ENCODE peak calls at places on chromosomes 13 and 19, in five cellular contexts. I is K562, A is IMR-90, E is GM12878, B is HepG2. C is an unnamed sample.

GRCh38 chr19:18541258-18541991 is 1.9 kb downstream of the FKBP8 start:
- DNase-seq in I (peak), A (no peak), E (no peak), B (no peak), C (no peak)

GRCh38 chr19:45508931-45509691 is 1.8 kb downstream of the VASP start:
- DNase-seq in I (peak), A (peak), E (peak), B (peak), C (peak)

GRCh38 chr13:41655997-41656396 is 198.6 kb downstream of the RGCC start:
- DNase-seq in I (no peak), A (no peak), E (no peak), B (no peak), C (no peak)

GRCh38 chr13:50650936-50651638 is 192.4 kb downstream of the DLEU7 start:
- DNase-seq in I (no peak), A (peak), E (no peak), B (no peak), C (no peak)

GRCh38 chr13:100269837-100270236 is 180.9 kb downstream of the PCCA start:
- DNase-seq in I (no peak), A (peak), E (no peak), B (no peak), C (no peak)

GRCh38 chr19:29329460-29330134 is 116.6 kb upstream of the UQCRFS1 start:
- DNase-seq in I (peak), A (no peak), E (no peak), B (peak), C (no peak)

GRCh38 chr13:39385621-39386231 is 217.3 kb downstream of the LHFPL6 start:
- DNase-seq in I (no peak), A (peak), E (no peak), B (no peak), C (no peak)

GRCh38 chr19:47434088-47434487 is 14.8 kb upstream of the MEIS3 start:
- DNase-seq in I (no peak), A (no peak), E (no peak), B (no peak), C (no peak)

GRCh38 chr19:6536138-6536671 is 5.4 kb downstream of the TNFSF9 start:
- DNase-seq in I (peak), A (no peak), E (peak), B (peak), C (peak)
- TF ChIP-seq SMC3 in I (no peak), A (no peak), E (no peak), B (no peak), C (no peak)

DNA sequence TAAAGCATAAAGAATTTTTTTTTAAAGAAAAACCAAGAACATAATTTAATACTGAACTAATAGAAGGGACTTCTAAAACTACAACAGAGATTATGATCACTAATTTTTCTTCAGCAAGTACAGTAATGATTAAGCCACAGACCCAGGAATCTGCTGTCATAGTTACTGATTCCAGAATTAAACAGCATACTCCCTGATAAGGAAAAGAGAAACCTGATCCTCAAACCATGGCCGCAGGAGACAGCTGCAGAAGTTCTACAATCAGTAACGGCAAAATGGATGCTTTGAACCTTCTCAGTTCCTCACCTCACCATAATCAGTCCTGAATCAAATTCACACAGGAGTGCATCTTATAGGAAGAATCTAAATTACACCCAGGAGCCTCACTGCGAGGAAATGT is 939.0 kb upstream of the SLITRK1 start:
- DNase-seq in I (no peak), A (no peak), E (no peak), B (no peak), C (no peak)
- TF ChIP-seq CEBPB in I (no peak), A (no peak), E (no peak), B (no peak), C (no peak)

GRCh38 chr19:13639342-13639929 is 124.9 kb upstream of the MRI1 start:
- DNase-seq in I (no peak), A (no peak), E (no peak), B (no peak), C (no peak)

GRCh38 chr19:13640611-13641010 is 123.7 kb upstream of the MRI1 start:
- DNase-seq in I (no peak), A (no peak), E (no peak), B (no peak), C (no peak)

GRCh38 chr19:13646758-13647157 is 117.6 kb upstream of the MRI1 start:
- DNase-seq in I (no peak), A (no peak), E (no peak), B (no peak), C (no peak)

GRCh38 chr19:13644648-13645047 is 119.7 kb upstream of the MRI1 start:
- DNase-seq in I (peak), A (no peak), E (no peak), B (no peak), C (no peak)
- TF ChIP-seq SMC3 in I (no peak), A (no peak), E (no peak), B (no peak), C (no peak)

GRCh38 chr13:103351035-103351828 is 285.0 kb upstream of the SLC10A2 start:
- DNase-seq in I (no peak), A (no peak), E (no peak), B (no peak), C (no peak)
- TF ChIP-seq CEBPB in I (no peak), A (no peak), E (no peak), B (no peak), C (no peak)

GRCh38 chr19:40217921-40218890 is at the start of gene TTC9B:
- DNase-seq in I (peak), A (no peak), E (no peak), B (no peak), C (no peak)

GRCh38 chr19:40216013-40216776 is 2.0 kb downstream of the TTC9B start:
- DNase-seq in I (no peak), A (no peak), E (no peak), B (no peak), C (no peak)

GRCh38 chr19:40216777-40217026 is 1.5 kb downstream of the TTC9B start:
- DNase-seq in I (no peak), A (no peak), E (no peak), B (no peak), C (no peak)

GRCh38 chr19:40214936-40215335 is 3.2 kb downstream of the TTC9B start:
- DNase-seq in I (no peak), A (no peak), E (no peak), B (no peak), C (no peak)

DNA sequence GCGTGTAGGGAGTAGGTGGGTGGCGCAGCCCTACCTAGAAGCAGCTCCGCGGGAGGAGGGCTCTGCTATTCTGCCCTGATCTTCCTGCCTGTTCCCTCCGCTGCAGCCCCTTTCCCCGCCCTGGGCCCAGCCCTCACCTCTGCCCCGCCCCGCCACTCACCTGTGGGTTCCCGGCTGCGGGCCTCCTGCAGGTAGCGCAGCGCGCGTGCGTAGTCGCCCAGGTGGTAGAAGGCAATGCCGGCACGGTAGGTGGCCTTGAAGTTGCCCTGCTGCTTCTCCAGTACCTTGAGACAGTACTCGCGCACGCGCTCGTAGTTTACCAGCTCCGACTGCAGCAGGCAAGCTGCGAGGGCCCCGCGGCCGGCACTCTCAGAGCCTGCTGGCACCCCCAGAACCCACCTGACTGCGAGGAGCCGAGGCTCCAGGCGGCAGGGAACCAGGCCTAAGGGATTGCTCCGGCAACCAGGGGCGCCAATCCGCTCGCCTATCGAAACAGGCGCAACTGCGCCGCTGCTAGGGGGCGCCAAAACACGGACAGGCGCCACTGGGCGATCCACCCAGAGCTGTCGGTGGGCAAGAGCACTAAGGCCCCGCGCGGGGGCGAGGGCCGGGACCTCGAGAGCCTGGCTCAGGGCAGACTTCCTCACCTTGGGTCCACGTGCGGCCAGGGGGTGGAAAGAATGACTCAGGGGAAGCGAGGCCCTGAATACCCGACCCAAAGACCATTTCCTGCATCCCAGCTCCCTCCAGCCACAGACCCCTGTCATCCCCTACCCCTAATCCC is 965 bp downstream of the TTC9B start:
- DNase-seq in I (peak), A (no peak), E (no peak), B (no peak), C (peak)
- TF ChIP-seq SMC3 in I (peak), A (no peak), E (no peak), B (no peak), C (peak)

GRCh38 chr13:107964356-107964755 is 251.0 kb downstream of the LIG4 start:
- DNase-seq in I (no peak), A (no peak), E (no peak), B (no peak), C (no peak)
- TF ChIP-seq CEBPB in I (no peak), A (no peak), E (no peak), B (no peak), C (no peak)

DNA sequence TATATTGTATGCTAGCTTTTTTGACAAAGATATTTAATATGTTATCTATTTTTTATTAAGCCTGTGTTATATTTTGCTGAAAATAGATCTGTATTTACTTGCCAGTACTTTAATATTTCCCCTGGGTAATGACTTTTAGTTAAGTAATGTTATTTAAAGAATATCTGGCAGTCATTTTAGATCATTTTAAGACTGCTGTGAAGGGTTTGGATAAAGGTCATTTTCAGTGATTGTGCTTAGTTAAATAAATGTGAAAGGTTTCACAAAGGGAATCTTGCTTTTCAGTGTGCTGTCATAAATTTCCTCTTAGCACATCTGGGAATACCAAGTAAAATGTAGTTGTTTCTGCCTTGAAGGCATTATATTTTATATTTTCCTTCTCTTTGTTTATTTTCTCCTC is 88.0 kb downstream of the MAB21L1 start:
- DNase-seq in I (no peak), A (no peak), E (no peak), B (no peak), C (no peak)
- TF ChIP-seq SMC3 in I (no peak), A (no peak), E (no peak), B (no peak), C (no peak)

GRCh38 chr19:33086955-33087354 is 6.0 kb downstream of the GPATCH1 start:
- DNase-seq in I (no peak), A (no peak), E (no peak), B (no peak), C (no peak)

GRCh38 chr19:33090179-33090578 is 9.2 kb downstream of the GPATCH1 start:
- DNase-seq in I (no peak), A (no peak), E (no peak), B (no peak), C (no peak)

GRCh38 chr19:33089061-33089460 is 8.1 kb downstream of the GPATCH1 start:
- DNase-seq in I (no peak), A (no peak), E (no peak), B (no peak), C (no peak)

GRCh38 chr19:33080761-33081681 is at the start of gene GPATCH1:
- DNase-seq in I (peak), A (peak), E (peak), B (peak), C (peak)

DNA sequence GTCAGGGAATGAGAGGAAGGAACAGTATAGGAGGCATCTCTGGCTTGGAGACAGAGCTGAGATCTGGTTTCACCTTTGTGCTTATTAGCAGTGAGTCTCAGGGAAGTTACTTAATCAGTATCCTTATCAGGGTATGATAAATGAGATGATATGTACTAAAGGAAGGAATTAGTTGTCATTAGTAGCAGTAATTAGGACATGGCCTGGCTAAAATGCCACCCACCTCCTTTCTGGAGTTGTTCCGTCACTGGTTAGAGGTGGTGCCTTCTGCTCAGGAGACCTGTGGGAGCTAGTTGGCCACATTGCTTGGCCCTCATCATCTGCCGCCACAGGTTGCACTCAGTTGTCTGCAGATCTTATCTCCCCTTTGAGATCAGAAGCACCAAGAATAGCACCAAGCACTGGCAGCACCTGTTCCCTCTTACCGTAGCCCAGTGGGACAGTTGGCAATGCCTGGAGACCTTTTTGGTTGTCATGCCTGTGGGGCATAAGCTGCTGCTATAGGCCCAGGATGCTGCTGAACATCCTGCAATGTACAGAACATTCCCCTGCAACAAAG is 4.7 kb downstream of the GPATCH1 start:
- DNase-seq in I (no peak), A (no peak), E (no peak), B (no peak), C (no peak)
- TF ChIP-seq CEBPB in I (no peak), A (no peak), E (no peak), B (no peak), C (no peak)

GRCh38 chr19:8005534-8006256 is at the start of gene ELAVL1:
- DNase-seq in I (peak), A (peak), E (no peak), B (peak), C (peak)
- TF ChIP-seq SMC3 in I (no peak), A (no peak), E (no peak), B (no peak), C (no peak)

DNA sequence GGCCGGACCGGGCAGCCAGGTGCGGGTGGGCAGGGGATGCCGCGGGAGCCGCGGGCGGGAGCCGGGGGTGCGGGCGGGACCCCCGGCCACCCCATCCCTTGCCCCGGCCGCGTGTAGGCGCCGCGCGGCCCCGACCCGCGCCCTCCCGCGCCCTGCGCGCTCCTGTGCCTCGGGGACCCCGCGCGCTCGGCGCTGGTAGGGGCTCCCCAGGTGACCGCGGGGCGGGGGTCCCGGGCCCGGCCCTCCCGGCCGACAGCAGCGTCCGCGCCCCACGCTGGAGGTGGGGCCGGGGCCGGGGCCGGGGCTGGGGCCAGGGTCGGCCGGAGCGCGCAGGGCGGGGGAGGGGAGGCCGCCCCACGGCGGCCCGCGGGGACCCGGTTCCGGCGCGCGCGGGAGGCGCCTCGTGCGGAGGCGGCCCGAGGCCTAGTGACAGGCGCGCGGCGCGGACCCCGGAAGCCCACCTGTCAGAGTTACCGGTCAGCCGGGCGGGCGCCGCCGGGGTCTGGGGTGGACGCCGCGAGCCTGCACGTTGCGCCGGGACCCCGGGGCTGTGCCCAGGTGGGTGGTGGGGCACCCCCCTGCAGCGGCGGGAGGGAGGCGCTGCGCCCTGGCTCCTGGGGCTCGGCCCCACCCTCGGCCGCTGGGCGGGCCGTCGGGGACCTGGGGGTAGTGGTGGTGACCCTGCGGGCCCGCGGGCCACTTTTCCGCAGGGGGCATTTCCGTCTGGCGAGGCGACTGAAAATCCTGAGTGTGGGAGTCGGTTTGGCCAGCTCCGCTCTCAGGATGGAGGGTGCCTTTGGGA is 518 bp downstream of the TFDP1 start:
- DNase-seq in I (peak), A (no peak), E (no peak), B (no peak), C (peak)
- TF ChIP-seq CEBPB in I (no peak), A (no peak), E (no peak), B (no peak), C (no peak)

C was measured in A549.